ENCODE peak calls at places on chromosomes 3 and 15, in four cellular contexts. One of them, this sample, is unnamed.

GRCh38 chr15:69390575-69390974 is 23.6 kb upstream of the KIF23 start:
- DNase-seq in Peyer's patch: no peak
- DNase-seq in adrenal gland: no peak
- DNase-seq in transverse colon: no peak
- DNase-seq in this sample: no peak

GRCh38 chr15:43876872-43877271 is 50.1 kb downstream of the WDR76 start:
- DNase-seq in Peyer's patch: no peak
- DNase-seq in adrenal gland: no peak
- DNase-seq in transverse colon: no peak
- DNase-seq in this sample: no peak

GRCh38 chr15:69578792-69579587 is 126.4 kb downstream of the RPLP1 start:
- DNase-seq in Peyer's patch: no peak
- DNase-seq in adrenal gland: peak
- DNase-seq in transverse colon: peak
- DNase-seq in this sample: peak

GRCh38 chr3:137958635-137959034 is 51.3 kb upstream of the CLDN18 start:
- DNase-seq in Peyer's patch: no peak
- DNase-seq in adrenal gland: no peak
- DNase-seq in transverse colon: no peak
- DNase-seq in this sample: no peak

GRCh38 chr3:7734456-7734855 is 767.2 kb upstream of the LMCD1 start:
- DNase-seq in Peyer's patch: no peak
- DNase-seq in adrenal gland: no peak
- DNase-seq in transverse colon: no peak
- DNase-seq in this sample: no peak

GRCh38 chr3:106256249-106256957 is 387.6 kb upstream of the CBLB start:
- DNase-seq in Peyer's patch: no peak
- DNase-seq in adrenal gland: no peak
- DNase-seq in transverse colon: no peak
- DNase-seq in this sample: no peak

GRCh38 chr3:192449036-192449435 is 278.3 kb downstream of the FGF12 start:
- DNase-seq in Peyer's patch: no peak
- DNase-seq in adrenal gland: no peak
- DNase-seq in transverse colon: no peak
- DNase-seq in this sample: no peak

GRCh38 chr3:59510576-59510975 is 460.8 kb upstream of the CFAP20DC start:
- DNase-seq in Peyer's patch: no peak
- DNase-seq in adrenal gland: no peak
- DNase-seq in transverse colon: no peak
- DNase-seq in this sample: no peak

GRCh38 chr15:58534556-58534955 is 102.8 kb downstream of the LIPC start:
- DNase-seq in Peyer's patch: no peak
- DNase-seq in adrenal gland: no peak
- DNase-seq in transverse colon: no peak
- DNase-seq in this sample: no peak

GRCh38 chr3:113890256-113890900 is 51.8 kb downstream of the GRAMD1C start:
- DNase-seq in Peyer's patch: no peak
- DNase-seq in adrenal gland: no peak
- DNase-seq in transverse colon: peak
- DNase-seq in this sample: no peak

GRCh38 chr3:104901396-104901795 is 465.3 kb upstream of the ALCAM start:
- DNase-seq in Peyer's patch: no peak
- DNase-seq in adrenal gland: no peak
- DNase-seq in transverse colon: no peak
- DNase-seq in this sample: no peak

GRCh38 chr15:38069506-38069905 is 135.1 kb downstream of the TMCO5A start:
- DNase-seq in Peyer's patch: no peak
- DNase-seq in adrenal gland: peak
- DNase-seq in transverse colon: peak
- DNase-seq in this sample: no peak

GRCh38 chr15:74613953-74614743 is 1.5 kb upstream of the CLK3 start:
- DNase-seq in Peyer's patch: no peak
- DNase-seq in adrenal gland: no peak
- DNase-seq in transverse colon: no peak
- DNase-seq in this sample: no peak

GRCh38 chr3:179421500-179421899 is 29.8 kb downstream of the GNB4 start:
- DNase-seq in Peyer's patch: no peak
- DNase-seq in adrenal gland: peak
- DNase-seq in transverse colon: no peak
- DNase-seq in this sample: no peak

GRCh38 chr15:85749261-85750151 is 45.2 kb downstream of the KLHL25 start:
- DNase-seq in Peyer's patch: no peak
- DNase-seq in adrenal gland: no peak
- DNase-seq in transverse colon: no peak
- DNase-seq in this sample: no peak

GRCh38 chr15:82909080-82909815 is 43.3 kb downstream of the HOMER2 start:
- DNase-seq in Peyer's patch: no peak
- DNase-seq in adrenal gland: no peak
- DNase-seq in transverse colon: no peak
- DNase-seq in this sample: no peak

GRCh38 chr3:36484386-36484785 is 104.1 kb downstream of the STAC start:
- DNase-seq in Peyer's patch: no peak
- DNase-seq in adrenal gland: no peak
- DNase-seq in transverse colon: no peak
- DNase-seq in this sample: no peak

GRCh38 chr15:60444289-60444912 is 34.5 kb downstream of the ICE2 start:
- DNase-seq in Peyer's patch: no peak
- DNase-seq in adrenal gland: no peak
- DNase-seq in transverse colon: no peak
- DNase-seq in this sample: no peak

GRCh38 chr3:3160826-3161225 is 18.7 kb downstream of the CRBN start:
- DNase-seq in Peyer's patch: no peak
- DNase-seq in adrenal gland: no peak
- DNase-seq in transverse colon: no peak
- DNase-seq in this sample: no peak

GRCh38 chr3:185503467-185503975 is 4.7 kb upstream of the TMEM41A start:
- DNase-seq in Peyer's patch: no peak
- DNase-seq in adrenal gland: no peak
- DNase-seq in transverse colon: peak
- DNase-seq in this sample: no peak

GRCh38 chr3:101677436-101678286 is 729 bp upstream of the ZBTB11 start:
- DNase-seq in Peyer's patch: peak
- DNase-seq in adrenal gland: no peak
- DNase-seq in transverse colon: no peak
- DNase-seq in this sample: peak

GRCh38 chr15:98648654-98649537 is 557 bp downstream of the IGF1R start:
- DNase-seq in Peyer's patch: no peak
- DNase-seq in adrenal gland: peak
- DNase-seq in transverse colon: peak
- DNase-seq in this sample: peak

GRCh38 chr15:98646546-98647025 is 1.8 kb upstream of the IGF1R start:
- DNase-seq in Peyer's patch: no peak
- DNase-seq in adrenal gland: no peak
- DNase-seq in transverse colon: no peak
- DNase-seq in this sample: no peak

GRCh38 chr15:98647026-98647773 is 1.1 kb upstream of the IGF1R start:
- DNase-seq in Peyer's patch: peak
- DNase-seq in adrenal gland: peak
- DNase-seq in transverse colon: peak
- DNase-seq in this sample: peak

GRCh38 chr15:98649621-98649995 is 1.3 kb downstream of the IGF1R start:
- DNase-seq in Peyer's patch: no peak
- DNase-seq in adrenal gland: no peak
- DNase-seq in transverse colon: peak
- DNase-seq in this sample: no peak

DNA sequence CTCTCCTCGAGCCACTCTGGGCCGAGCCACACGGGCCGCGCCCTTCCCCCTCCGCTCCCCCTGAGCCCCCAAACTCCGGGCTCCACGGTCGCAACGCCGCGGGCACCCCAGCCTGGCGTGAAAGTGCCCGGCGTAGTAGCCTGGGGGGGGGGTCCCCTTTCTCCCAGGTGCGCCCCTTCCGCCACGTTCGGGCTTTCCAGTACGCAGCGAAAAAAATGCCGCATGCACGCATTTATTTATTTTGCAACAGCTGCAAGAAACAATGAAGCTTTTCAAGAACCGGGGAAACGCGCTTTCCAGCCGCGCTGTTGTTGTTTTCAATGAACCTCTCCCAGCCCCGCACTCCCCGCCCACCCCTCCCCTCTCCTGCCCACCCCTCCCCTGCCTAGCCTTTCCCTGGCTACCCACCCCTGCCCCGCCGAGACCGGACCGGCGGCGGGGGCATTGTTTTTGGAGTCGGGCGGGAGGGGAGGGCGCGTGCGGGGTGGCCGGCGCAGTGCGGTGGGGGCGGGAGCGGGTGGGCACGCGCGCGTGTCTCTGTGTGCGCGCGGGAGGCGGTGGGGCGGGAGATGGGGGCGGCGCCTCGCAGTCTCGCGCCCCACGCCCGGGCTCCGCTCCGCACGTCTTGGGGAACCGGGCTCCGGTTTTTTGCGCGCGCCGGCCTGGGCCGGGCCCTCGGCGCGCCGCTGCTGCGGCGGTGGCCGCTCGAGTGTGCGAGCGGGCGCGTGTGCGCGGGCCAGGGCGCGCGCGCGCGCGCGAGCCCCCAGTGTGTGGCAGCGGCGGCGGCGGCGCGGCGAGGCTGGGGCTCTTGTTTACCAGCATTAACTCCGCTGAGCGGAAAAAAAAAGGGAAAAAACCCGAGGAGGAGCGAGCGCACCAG is at the start of gene IGF1R:
- DNase-seq in Peyer's patch: peak
- DNase-seq in adrenal gland: peak
- DNase-seq in transverse colon: peak
- DNase-seq in this sample: peak
- TF ChIP-seq CTCF in Peyer's patch: no peak
- TF ChIP-seq CTCF in adrenal gland: no peak
- TF ChIP-seq CTCF in transverse colon: no peak
- TF ChIP-seq CTCF in this sample: no peak

GRCh38 chr15:62773369-62774165 is 269.0 kb upstream of the TPM1 start:
- DNase-seq in Peyer's patch: no peak
- DNase-seq in adrenal gland: no peak
- DNase-seq in transverse colon: no peak
- DNase-seq in this sample: no peak

GRCh38 chr15:62775932-62776331 is 266.6 kb upstream of the TPM1 start:
- DNase-seq in Peyer's patch: no peak
- DNase-seq in adrenal gland: no peak
- DNase-seq in transverse colon: no peak
- DNase-seq in this sample: no peak

GRCh38 chr15:62779041-62779810 is 263.3 kb upstream of the TPM1 start:
- DNase-seq in Peyer's patch: no peak
- DNase-seq in adrenal gland: peak
- DNase-seq in transverse colon: no peak
- DNase-seq in this sample: no peak

GRCh38 chr15:62781081-62781497 is 261.5 kb upstream of the TPM1 start:
- DNase-seq in Peyer's patch: no peak
- DNase-seq in adrenal gland: no peak
- DNase-seq in transverse colon: no peak
- DNase-seq in this sample: no peak

GRCh38 chr15:62777657-62778056 is 264.9 kb upstream of the TPM1 start:
- DNase-seq in Peyer's patch: no peak
- DNase-seq in adrenal gland: no peak
- DNase-seq in transverse colon: no peak
- DNase-seq in this sample: no peak
- H3K4me3 ChIP-seq in Peyer's patch: no peak
- H3K4me3 ChIP-seq in adrenal gland: no peak
- H3K4me3 ChIP-seq in transverse colon: no peak
- H3K4me3 ChIP-seq in this sample: no peak

DNA sequence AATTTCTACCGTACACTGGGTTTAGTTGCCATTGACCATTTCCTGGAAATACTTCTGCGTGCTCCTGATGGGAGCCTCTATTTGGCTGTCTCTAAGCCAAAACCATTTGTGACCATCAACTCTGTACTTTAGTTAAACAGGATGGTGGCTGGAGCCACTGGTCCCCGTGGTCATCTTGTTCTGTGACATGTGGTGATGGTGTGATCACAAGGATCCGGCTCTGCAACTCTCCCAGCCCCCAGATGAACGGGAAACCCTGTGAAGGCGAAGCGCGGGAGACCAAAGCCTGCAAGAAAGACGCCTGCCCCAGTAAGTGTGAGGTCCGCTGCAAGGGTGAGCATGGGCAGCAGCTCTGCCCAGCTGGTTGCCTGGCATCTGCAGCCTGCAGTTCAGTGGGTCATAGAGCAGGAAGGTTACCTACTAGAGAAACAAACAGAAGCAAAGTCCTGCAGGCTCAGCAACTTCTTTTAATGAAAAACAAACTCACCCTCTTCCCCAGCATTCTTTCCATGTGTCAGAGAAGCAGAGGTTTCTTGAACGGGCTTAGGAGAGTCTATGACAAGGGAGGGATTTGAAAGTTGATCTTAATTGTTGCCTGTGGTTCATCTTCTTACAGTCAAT is 7.1 kb downstream of the THBS1 start:
- DNase-seq in Peyer's patch: no peak
- DNase-seq in adrenal gland: no peak
- DNase-seq in transverse colon: peak
- DNase-seq in this sample: peak
- TF ChIP-seq POLR2A in Peyer's patch: no peak
- TF ChIP-seq POLR2A in adrenal gland: no peak
- TF ChIP-seq POLR2A in transverse colon: no peak
- TF ChIP-seq POLR2A in this sample: no peak

DNA sequence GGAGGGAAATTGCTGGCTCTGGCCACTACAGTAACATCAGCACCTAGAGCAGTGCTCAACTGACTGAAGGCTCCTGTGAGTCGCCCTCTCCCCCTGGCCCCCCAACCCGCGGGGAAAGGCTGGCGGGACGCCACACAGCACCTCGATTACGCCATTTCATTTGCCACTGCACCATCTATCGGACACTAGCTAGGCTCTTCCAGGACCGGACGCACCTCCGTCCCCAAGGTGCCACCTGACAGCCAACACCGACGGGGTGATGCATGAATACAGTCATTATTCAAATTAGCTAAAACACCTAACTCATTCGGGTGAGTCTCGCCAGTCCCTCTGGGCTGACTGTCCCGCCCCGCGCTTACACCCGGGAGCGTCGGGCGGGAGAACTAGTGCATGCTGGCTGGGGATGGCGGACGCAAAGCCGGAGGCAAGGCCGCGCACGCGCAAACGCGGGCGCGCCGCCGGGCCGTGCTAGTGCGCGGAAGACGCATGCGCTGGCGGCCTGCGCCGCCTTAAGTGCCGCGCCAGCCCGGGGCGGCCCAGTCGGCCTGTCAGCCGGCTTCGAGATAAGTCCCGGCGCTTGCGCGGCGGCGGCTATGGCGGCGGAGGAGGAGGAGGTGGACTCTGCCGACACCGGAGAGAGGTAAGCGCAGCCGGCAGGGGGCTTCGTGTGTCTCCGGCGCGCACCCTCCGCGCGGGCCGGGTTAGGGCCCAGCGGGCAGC is at the start of gene ABHD5:
- DNase-seq in Peyer's patch: peak
- DNase-seq in adrenal gland: peak
- DNase-seq in transverse colon: peak
- DNase-seq in this sample: peak
- TF ChIP-seq CTCF in Peyer's patch: no peak
- TF ChIP-seq CTCF in adrenal gland: peak
- TF ChIP-seq CTCF in transverse colon: no peak
- TF ChIP-seq CTCF in this sample: no peak

DNA sequence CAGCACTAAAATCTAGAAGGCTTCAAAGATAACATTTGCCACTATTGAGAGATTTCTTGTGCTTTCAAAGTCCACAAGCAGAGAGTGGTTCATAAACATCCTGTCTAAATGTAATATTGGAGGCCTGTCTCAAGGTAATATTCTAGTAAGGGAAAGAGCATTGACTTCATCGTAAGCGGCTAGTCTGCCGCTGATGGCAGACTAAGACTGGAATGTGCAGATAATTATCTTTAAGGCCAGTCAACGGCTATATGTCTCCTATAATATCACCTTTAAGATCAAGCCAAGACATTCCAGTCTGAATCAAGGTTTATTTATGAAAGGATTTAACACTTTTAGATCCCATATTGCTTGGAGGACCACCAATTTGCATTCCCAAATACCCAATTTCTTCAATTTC is 424.1 kb upstream of the WNT5A start:
- DNase-seq in Peyer's patch: no peak
- DNase-seq in adrenal gland: no peak
- DNase-seq in transverse colon: no peak
- DNase-seq in this sample: no peak
- H3K4me3 ChIP-seq in Peyer's patch: no peak
- H3K4me3 ChIP-seq in adrenal gland: no peak
- H3K4me3 ChIP-seq in transverse colon: no peak
- H3K4me3 ChIP-seq in this sample: no peak